ENCODE peak calls at places on chromosome 18, in eight cellular contexts. L, Q, O, H, F, K, U and Y are unnamed samples.

GRCh38 chr18:66616523-66616983 is 12.7 kb upstream of the CDH19 start:
- DNase-seq in K (peak; percentile 42), Q (no peak), H (no peak), O (peak; percentile 33), U (no peak), F (no peak), L (no peak), Y (peak; percentile 8)

GRCh38 chr18:13587001-13587400 is 139.4 kb downstream of the FAM210A start:
- DNase-seq in U (no peak), Q (no peak), K (no peak), F (no peak), H (no peak), O (no peak), L (no peak), Y (no peak)

GRCh38 chr18:686339-687111 is 25.9 kb downstream of the ENOSF1 start:
- DNase-seq in O (no peak), U (no peak), F (no peak), Q (no peak), K (peak; percentile 13), L (no peak), H (no peak), Y (no peak)

GRCh38 chr18:4888251-4888650 is 308.8 kb downstream of the AKAIN1 start:
- DNase-seq in O (no peak), F (no peak), K (no peak), L (no peak), Q (no peak), H (no peak), U (no peak), Y (no peak)

GRCh38 chr18:2515908-2516625 is 55.2 kb downstream of the METTL4 start:
- DNase-seq in K (peak; percentile 93), H (no peak), Q (no peak), L (no peak), U (peak; percentile 90), O (peak; percentile 63), F (peak; percentile 5), Y (peak; percentile 94)

GRCh38 chr18:76913583-76913982 is 91.2 kb downstream of the ZNF236 start:
- DNase-seq in Q (no peak), F (no peak), H (no peak), K (no peak), U (no peak), O (no peak), L (no peak), Y (no peak)

GRCh38 chr18:22935431-22935830 is 2.3 kb downstream of the RBBP8 start:
- DNase-seq in U (no peak), K (no peak), H (no peak), O (no peak), Q (no peak), L (no peak), F (no peak), Y (peak; percentile 3)

GRCh38 chr18:2697184-2697583 is 41.7 kb downstream of the SMCHD1 start:
- DNase-seq in H (no peak), F (no peak), Q (no peak), K (no peak), O (no peak), L (no peak), U (no peak), Y (no peak)

GRCh38 chr18:41096504-41096903 is 858.5 kb upstream of the PIK3C3 start:
- DNase-seq in U (peak; percentile 25), Q (no peak), F (no peak), H (no peak), L (peak; percentile 3), O (no peak), K (peak; percentile 76), Y (peak; percentile 79)

GRCh38 chr18:26190506-26190905 is 35.7 kb upstream of the TAF4B start:
- DNase-seq in F (no peak), O (no peak), H (no peak), U (no peak), L (peak; percentile 10), K (no peak), Q (peak; percentile 2), Y (no peak)

GRCh38 chr18:13313006-13313661 is 94.6 kb downstream of the LDLRAD4 start:
- DNase-seq in H (no peak), F (no peak), K (no peak), O (no peak), Q (no peak), L (no peak), U (no peak), Y (no peak)

GRCh38 chr18:42392416-42392815 is 437.4 kb downstream of the PIK3C3 start:
- DNase-seq in U (no peak), O (no peak), H (no peak), K (no peak), F (no peak), L (peak; percentile 3), Q (no peak), Y (no peak)

GRCh38 chr18:35311506-35311905 is 21.5 kb upstream of the ZSCAN30 start:
- DNase-seq in H (no peak), K (peak; percentile 36), F (no peak), L (no peak), O (no peak), U (peak; percentile 8), Q (no peak), Y (peak; percentile 51)

GRCh38 chr18:77071061-77071460 is 61.5 kb downstream of the MBP start:
- DNase-seq in U (no peak), O (no peak), L (no peak), H (no peak), Q (no peak), F (no peak), K (no peak), Y (no peak)

GRCh38 chr18:33751613-33752221 is 173.7 kb downstream of the ASXL3 start:
- DNase-seq in L (no peak), K (peak; percentile 57), O (no peak), H (no peak), F (no peak), Q (no peak), U (peak; percentile 30), Y (peak; percentile 43)

GRCh38 chr18:9705183-9705864 is 2.8 kb upstream of the RAB31 start:
- DNase-seq in K (peak; percentile 51), U (peak; percentile 72), O (no peak), Q (no peak), L (no peak), F (no peak), H (no peak), Y (peak; percentile 62)

GRCh38 chr18:52826994-52827393 is 487.0 kb downstream of the DCC start:
- DNase-seq in H (no peak), L (no peak), O (no peak), K (no peak), U (no peak), Q (no peak), F (no peak), Y (no peak)

DNA sequence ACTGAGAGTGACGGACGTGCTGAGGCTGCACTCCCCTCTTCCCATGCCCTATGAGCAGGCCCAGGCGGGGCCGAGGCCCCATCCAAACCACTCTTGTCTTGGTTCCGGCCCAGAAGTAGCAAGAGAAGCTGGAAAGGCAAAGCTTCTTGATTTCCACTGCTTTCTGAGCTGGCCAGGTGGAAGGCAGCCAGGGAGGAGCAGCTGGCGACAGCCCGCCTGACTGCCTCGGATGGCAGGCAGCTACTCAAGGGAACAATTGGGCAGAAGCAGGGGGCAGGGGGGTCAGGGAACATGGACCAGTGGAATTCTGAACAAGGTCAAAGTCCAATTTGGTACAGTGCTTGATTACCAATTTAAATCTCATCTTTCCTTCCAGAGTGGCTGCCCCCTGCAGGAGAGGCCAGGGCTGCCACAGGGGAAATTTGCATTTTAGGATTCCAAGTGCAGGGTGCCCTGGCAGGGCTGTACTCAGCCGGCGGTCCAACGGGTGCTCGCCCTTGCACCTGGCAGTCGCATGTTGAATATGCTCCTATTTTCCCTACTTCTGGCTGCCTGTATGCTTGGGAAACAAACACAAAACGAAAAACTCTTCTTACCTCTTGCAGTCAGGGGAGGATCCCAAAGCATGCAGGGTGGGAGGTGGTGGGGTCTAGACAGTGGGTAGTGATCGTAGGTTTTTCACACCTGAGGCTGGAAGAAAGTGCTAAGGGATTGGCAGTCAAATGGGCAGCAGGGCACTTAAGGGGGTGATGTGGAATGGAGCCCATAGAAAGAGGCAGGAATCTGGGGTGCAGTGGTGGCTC is 67.3 kb downstream of the LIPG start:
- DNase-seq in O (no peak), H (no peak), L (peak; percentile 98), K (no peak), Q (no peak), F (no peak), U (no peak), Y (no peak)
- TF ChIP-seq CTCF in O (peak; percentile 2), H (no peak), L (no peak), K (peak; percentile 48), Q (no peak), F (no peak), U (peak; percentile 10), Y (peak; percentile 22)

GRCh38 chr18:80196528-80197320 is 50.6 kb downstream of the PARD6G start:
- DNase-seq in O (no peak), L (peak; percentile 89), F (no peak), U (peak; percentile 20), Q (no peak), K (peak; percentile 85), H (no peak), Y (peak; percentile 18)

GRCh38 chr18:80198994-80199748 is 48.1 kb downstream of the PARD6G start:
- DNase-seq in U (no peak), Q (no peak), K (no peak), O (no peak), F (no peak), L (no peak), H (no peak), Y (no peak)

GRCh38 chr18:80194874-80195570 is 52.3 kb downstream of the PARD6G start:
- DNase-seq in O (no peak), K (no peak), F (no peak), L (no peak), U (no peak), H (no peak), Q (no peak), Y (no peak)

GRCh38 chr18:80198391-80198790 is 48.9 kb downstream of the PARD6G start:
- DNase-seq in Q (no peak), L (no peak), O (no peak), F (no peak), U (no peak), H (no peak), K (no peak), Y (no peak)

DNA sequence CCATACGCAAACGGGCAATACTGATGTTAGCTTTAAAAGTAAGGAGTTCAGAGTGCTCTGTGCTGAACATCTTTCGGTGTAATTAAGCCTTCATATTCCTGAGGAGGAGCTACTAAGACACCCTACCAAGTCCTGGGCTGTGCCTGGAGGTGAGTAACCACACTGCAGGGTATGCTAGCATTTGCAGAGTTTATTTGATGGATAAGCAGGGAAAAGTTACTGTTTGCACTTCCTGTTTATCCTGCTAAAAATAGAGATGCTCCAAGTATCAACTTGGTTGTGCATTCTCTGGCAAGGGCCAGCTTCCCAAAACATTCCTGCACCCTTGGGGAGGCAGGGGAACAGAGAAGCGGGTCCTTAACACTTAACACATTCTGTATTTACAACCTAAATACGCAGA is 49.8 kb downstream of the PARD6G start:
- DNase-seq in O (no peak), L (no peak), K (peak; percentile 17), F (no peak), Q (no peak), U (peak; percentile 2), H (no peak), Y (no peak)
- H3K4me3 ChIP-seq in O (no peak overlapping the region), L (no peak overlapping the region), K (no peak overlapping the region), F (no peak overlapping the region), Q (no peak overlapping the region), U (no peak overlapping the region), H (no peak overlapping the region), Y (no peak overlapping the region)

GRCh38 chr18:36942264-36942663 is 113.3 kb downstream of the KIAA1328 start:
- DNase-seq in L (no peak), F (no peak), O (peak; percentile 49), H (no peak), U (peak; percentile 27), Q (no peak), K (peak; percentile 77), Y (peak; percentile 71)
- TF ChIP-seq CTCF in L (no peak), F (no peak), O (peak; percentile 85), H (no peak), U (peak; percentile 59), Q (peak; percentile 51), K (peak; percentile 88), Y (peak; percentile 75)

GRCh38 chr18:44725300-44726096 is 44.8 kb downstream of the SETBP1 start:
- DNase-seq in F (no peak), O (no peak), Q (peak; percentile 53), U (peak; percentile 70), L (no peak), K (peak; percentile 71), H (no peak), Y (peak; percentile 68)
- H3K4me3 ChIP-seq in F (peak overlapping the region; percentile 47), O (no peak overlapping the region), Q (no peak overlapping the region), U (no peak overlapping the region), L (no peak overlapping the region), K (no peak overlapping the region), H (peak overlapping the region; percentile 11), Y (no peak overlapping the region)